ENCODE peak calls at places on chromosomes 7 and 10, in eight cellular contexts. T, G, Y, C, B, H, N and X are unnamed samples.

GRCh38 chr7:79604841-79605240 is 151.4 kb upstream of the MAGI2 start:
- DNase-seq in T (no peak), G (no peak), B (peak; percentile 32), H (no peak), N (no peak), Y (no peak), C (no peak), X (no peak)

GRCh38 chr10:86403183-86403797 is 36.7 kb upstream of the GRID1 start:
- DNase-seq in Y (no peak), C (no peak), N (no peak), B (no peak), H (peak; percentile 47), G (no peak), T (no peak), X (no peak)

GRCh38 chr7:94451276-94451675 is 56.6 kb downstream of the COL1A2 start:
- DNase-seq in H (no peak), B (no peak), Y (no peak), C (no peak), G (no peak), N (no peak), T (no peak), X (no peak)

GRCh38 chr10:91635401-91636400 is 2.8 kb upstream of the PPP1R3C start:
- DNase-seq in G (peak; percentile 74), N (no peak), H (peak; percentile 80), B (peak; percentile 90), C (peak; percentile 70), T (peak; percentile 65), Y (peak; percentile 8), X (peak; percentile 10)

GRCh38 chr7:148535227-148535626 is 55.3 kb upstream of the C7orf33 start:
- DNase-seq in C (no peak), Y (no peak), N (no peak), B (peak; percentile 52), T (peak; percentile 15), H (no peak), G (no peak), X (peak; percentile 36)

GRCh38 chr10:99560277-99561126 is 27.8 kb downstream of the NKX2-3 start:
- DNase-seq in T (peak; percentile 59), C (peak; percentile 88), G (peak; percentile 58), N (no peak), B (peak; percentile 69), H (peak; percentile 47), Y (peak; percentile 23), X (peak; percentile 30)

GRCh38 chr7:3300221-3300650 is 816 bp upstream of the SDK1 start:
- DNase-seq in Y (no peak), T (no peak), C (peak; percentile 44), G (no peak), B (no peak), N (no peak), H (no peak), X (no peak)

GRCh38 chr10:26381986-26382385 is 56.2 kb upstream of the APBB1IP start:
- DNase-seq in G (no peak), C (no peak), N (no peak), Y (no peak), T (no peak), H (no peak), B (no peak), X (no peak)

GRCh38 chr7:50069613-50070012 is 23.4 kb downstream of the ZPBP start:
- DNase-seq in B (peak; percentile 36), H (peak; percentile 31), C (no peak), Y (no peak), N (no peak), G (no peak), T (no peak), X (no peak)

GRCh38 chr10:110672580-110672919 is 28.4 kb downstream of the RBM20 start:
- DNase-seq in C (no peak), N (no peak), B (no peak), G (no peak), Y (no peak), T (no peak), H (no peak), X (no peak)

GRCh38 chr7:138980575-138981285 is 459 bp downstream of the KIAA1549 start:
- DNase-seq in N (no peak), B (no peak), H (no peak), C (no peak), Y (no peak), T (no peak), G (no peak), X (no peak)

GRCh38 chr10:93457511-93457910 is 24.6 kb downstream of the MYOF start:
- DNase-seq in N (no peak), Y (no peak), H (no peak), G (no peak), T (no peak), C (no peak), B (no peak), X (no peak)

GRCh38 chr10:93456480-93456879 is 25.7 kb downstream of the MYOF start:
- DNase-seq in T (no peak), G (no peak), Y (no peak), B (no peak), C (no peak), H (no peak), N (no peak), X (no peak)

GRCh38 chr10:93452143-93452542 is 30.0 kb downstream of the MYOF start:
- DNase-seq in G (no peak), C (no peak), B (no peak), T (no peak), H (no peak), N (no peak), Y (no peak), X (no peak)

GRCh38 chr10:93451244-93451947 is 30.7 kb downstream of the MYOF start:
- DNase-seq in N (no peak), B (no peak), Y (no peak), C (no peak), T (no peak), G (no peak), H (no peak), X (no peak)

DNA sequence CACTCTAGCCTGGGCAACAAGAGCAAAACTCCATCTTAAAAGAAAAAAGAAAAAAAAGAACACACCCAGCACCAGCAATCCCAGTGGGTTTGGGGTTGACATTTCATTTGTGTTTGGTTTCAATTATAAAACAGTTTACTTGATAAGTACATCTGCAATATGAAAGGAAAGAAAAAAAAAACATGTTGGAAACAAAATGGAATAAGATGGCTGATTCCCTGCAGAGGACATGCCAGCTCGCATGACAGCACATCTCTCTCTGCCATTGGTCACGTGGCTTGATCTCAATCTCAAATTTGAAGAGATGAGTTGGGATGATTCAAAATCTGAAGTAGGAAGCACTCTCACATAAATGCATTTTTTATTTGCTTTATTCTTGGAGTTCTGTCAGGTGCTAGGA is 28.0 kb downstream of the MYOF start:
- DNase-seq in C (no peak), G (no peak), T (no peak), N (no peak), H (no peak), B (no peak), Y (no peak), X (no peak)
- H3K27ac ChIP-seq in C (no peak overlapping the region), G (no peak overlapping the region), T (no peak overlapping the region), N (no peak overlapping the region), H (no peak overlapping the region), B (no peak overlapping the region), Y (no peak overlapping the region), X (no peak overlapping the region)

GRCh38 chr7:19097165-19097885 is 20.1 kb downstream of the TWIST1 start:
- DNase-seq in C (no peak), H (no peak), T (no peak), G (no peak), Y (no peak), N (no peak), B (no peak), X (no peak)

GRCh38 chr7:19099924-19100323 is 17.5 kb downstream of the TWIST1 start:
- DNase-seq in G (no peak), H (no peak), N (no peak), C (no peak), T (no peak), B (no peak), Y (no peak), X (no peak)

GRCh38 chr7:19095461-19095860 is 22.0 kb downstream of the TWIST1 start:
- DNase-seq in G (no peak), B (no peak), T (no peak), C (no peak), H (no peak), Y (no peak), N (no peak), X (no peak)

GRCh38 chr7:19099194-19099593 is 18.2 kb downstream of the TWIST1 start:
- DNase-seq in N (no peak), Y (no peak), H (no peak), B (no peak), T (no peak), G (no peak), C (no peak), X (no peak)

DNA sequence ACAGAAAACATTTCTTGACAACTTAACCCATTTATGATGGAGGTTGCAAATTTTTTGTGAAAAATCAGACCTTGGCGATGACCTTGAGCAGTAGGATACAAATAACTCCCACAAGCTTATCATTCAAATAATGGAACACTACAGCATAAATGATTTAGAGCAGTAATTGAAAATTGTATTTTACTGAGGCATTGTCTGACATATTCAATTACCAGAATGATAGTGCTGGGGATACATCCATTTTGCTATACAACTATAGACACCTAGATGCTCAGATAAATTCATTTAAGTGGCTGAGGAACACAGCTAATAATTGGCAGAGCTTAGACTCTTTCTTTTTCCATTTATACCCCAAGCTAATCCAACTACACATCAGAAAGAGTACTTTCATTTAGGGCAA is 18.9 kb downstream of the TWIST1 start:
- DNase-seq in T (no peak), G (no peak), B (no peak), Y (no peak), C (no peak), H (no peak), N (no peak), X (no peak)
- H3K4me1 ChIP-seq in T (no peaks in the 10 kb centered on the region), G (peaks cover 9% of the 10 kb centered on the region), B (no peaks in the 10 kb centered on the region), Y (no peaks in the 10 kb centered on the region), C (no peaks in the 10 kb centered on the region), H (no peaks in the 10 kb centered on the region), N (no peaks in the 10 kb centered on the region), X (no peaks in the 10 kb centered on the region)

GRCh38 chr7:116861717-116862116 is 670 bp upstream of the CAPZA2 start:
- DNase-seq in C (no peak), B (no peak), Y (no peak), G (no peak), N (no peak), T (no peak), H (no peak), X (no peak)

GRCh38 chr7:116859323-116859722 is 3.1 kb upstream of the CAPZA2 start:
- DNase-seq in H (no peak), C (no peak), Y (no peak), B (peak; percentile 86), T (no peak), N (no peak), G (no peak), X (peak; percentile 28)

GRCh38 chr7:116863168-116863670 is 832 bp downstream of the CAPZA2 start:
- DNase-seq in G (no peak), H (no peak), N (no peak), Y (no peak), B (peak; percentile 28), T (peak; percentile 23), C (peak; percentile 62), X (no peak)

GRCh38 chr7:116862234-116863167 is at the start of gene CAPZA2:
- DNase-seq in C (peak; percentile 96), Y (peak; percentile 93), N (no peak), H (peak; percentile 94), G (peak; percentile 91), B (peak; percentile 94), T (peak; percentile 95), X (peak; percentile 94)

GRCh38 chr7:116864084-116864483 is 1.7 kb downstream of the CAPZA2 start:
- DNase-seq in Y (no peak), B (no peak), C (no peak), G (no peak), N (no peak), H (no peak), T (no peak), X (no peak)
- H3K27ac ChIP-seq in Y (peak overlapping the region; percentile 81), B (peak overlapping the region; percentile 99), C (no peak overlapping the region), G (no peak overlapping the region), N (peak overlapping the region; percentile 96), H (no peak overlapping the region), T (peak overlapping the region; percentile 96), X (no peak overlapping the region)

GRCh38 chr7:44638611-44639557 is 32.5 kb downstream of the OGDH start:
- DNase-seq in N (no peak), T (peak; percentile 88), C (no peak), B (peak; percentile 72), H (peak; percentile 61), Y (peak; percentile 76), G (peak; percentile 92), X (peak; percentile 76)
- H3K4me1 ChIP-seq in N (peaks cover 66% of the 10 kb centered on the region), T (peaks cover 66% of the 10 kb centered on the region), C (no peaks in the 10 kb centered on the region), B (peaks cover 35% of the 10 kb centered on the region), H (peaks cover 58% of the 10 kb centered on the region), Y (peaks cover 80% of the 10 kb centered on the region), G (peaks cover 61% of the 10 kb centered on the region), X (peaks cover 94% of the 10 kb centered on the region)